ENCODE peak calls at places on chromosomes 11 and 22, in six cellular contexts. N is HFFc6, C is astrocyte of the spinal cord, G is GM23338, F is fibroblast of pulmonary artery, P is upper lobe of right lung. D is an unnamed sample.

GRCh38 chr11:19674831-19675230 is 37.8 kb upstream of the NAV2 start:
- DNase-seq in N (no peak), C (no peak), G (no peak), F (no peak), P (no peak), D (no peak)

GRCh38 chr11:131254254-131254653 is 116.2 kb upstream of the NTM start:
- DNase-seq in N (no peak), C (no peak), G (peak; percentile 77), F (no peak), P (no peak), D (no peak)

GRCh38 chr22:29306830-29307657 is 594 bp downstream of the GAS2L1 start:
- DNase-seq in N (peak; percentile 43), C (peak; percentile 83), G (peak; percentile 93), F (peak; percentile 73), P (peak; percentile 91), D (no peak)

GRCh38 chr11:36793542-36793926 is 195.5 kb upstream of the RAG2 start:
- DNase-seq in N (no peak), C (no peak), G (peak; percentile 45), F (no peak), P (no peak), D (no peak)

GRCh38 chr11:27678242-27678641 is 22.0 kb downstream of the BDNF start:
- DNase-seq in N (peak; percentile 68), C (peak; percentile 65), G (no peak), F (no peak), P (no peak), D (no peak)

GRCh38 chr11:61949169-61950034 is 749 bp upstream of the BEST1 start:
- DNase-seq in N (peak; percentile 84), C (peak; percentile 91), G (peak; percentile 88), F (peak; percentile 98), P (peak; percentile 81), D (peak; percentile 59)

GRCh38 chr11:64832467-64833197 is 11.8 kb downstream of the CDC42BPG start:
- DNase-seq in N (no peak), C (no peak), G (no peak), F (no peak), P (peak; percentile 63), D (no peak)

GRCh38 chr22:40346178-40347064 is at the start of gene ADSL:
- DNase-seq in N (peak; percentile 78), C (peak; percentile 88), G (peak; percentile 94), F (peak; percentile 83), P (peak; percentile 95), D (peak; percentile 40)

GRCh38 chr22:49575703-49576081 is 252.0 kb downstream of the BRD1 start:
- DNase-seq in N (no peak), C (no peak), G (no peak), F (no peak), P (no peak), D (no peak)

GRCh38 chr11:127345819-127346459 is 345.4 kb upstream of the KIRREL3 start:
- DNase-seq in N (peak; percentile 25), C (peak; percentile 22), G (peak; percentile 72), F (peak; percentile 37), P (no peak), D (peak; percentile 1)

GRCh38 chr22:17303840-17304779 is 65.2 kb upstream of the CECR2 start:
- DNase-seq in N (no peak), C (no peak), G (no peak), F (no peak), P (no peak), D (no peak)

GRCh38 chr11:12053606-12054361 is 45.4 kb upstream of the DKK3 start:
- DNase-seq in N (no peak), C (no peak), G (no peak), F (peak; percentile 86), P (no peak), D (peak; percentile 92)

D was measured in GM04503.